ENCODE peak calls at places on chromosomes 2 and 18, in five cellular contexts. J is GM23338, A is mesendoderm, B is heart right ventricle, U is spleen. P is an unnamed sample.

GRCh38 chr2:206160124-206160806 is 570 bp downstream of the EEF1B2 start:
- DNase-seq in J (no peak), A (no peak), B (no peak), U (peak; percentile 78), P (no peak)

GRCh38 chr18:75132931-75133525 is 75.9 kb downstream of the PTGR3 start:
- DNase-seq in J (no peak), A (no peak), B (no peak), U (peak; percentile 41), P (no peak)

GRCh38 chr2:219122197-219122965 is 38.2 kb downstream of the NHEJ1 start:
- DNase-seq in J (no peak), A (no peak), B (no peak), U (no peak), P (no peak)

GRCh38 chr2:129645335-129645734 is 334.1 kb upstream of the RAB6C start:
- DNase-seq in J (no peak), A (no peak), B (no peak), U (no peak), P (no peak)

GRCh38 chr2:127208313-127208712 is 11.8 kb downstream of the CYP27C1 start:
- DNase-seq in J (peak; percentile 86), A (peak; percentile 71), B (no peak), U (peak; percentile 17), P (no peak)

GRCh38 chr2:126911111-126911796 is 12.6 kb downstream of the TEX51 start:
- DNase-seq in J (no peak), A (no peak), B (no peak), U (peak; percentile 51), P (no peak)

GRCh38 chr2:33190393-33190937 is 243.7 kb downstream of the LTBP1 start:
- DNase-seq in J (no peak), A (peak; percentile 88), B (no peak), U (no peak), P (no peak)

GRCh38 chr2:3429068-3429610 is 49.6 kb downstream of the TRAPPC12 start:
- DNase-seq in J (no peak), A (no peak), B (no peak), U (no peak), P (no peak)

GRCh38 chr2:162828545-162828944 is 10.0 kb downstream of the KCNH7 start:
- DNase-seq in J (no peak), A (no peak), B (no peak), U (no peak), P (no peak)

GRCh38 chr2:222959358-222959757 is 92.6 kb upstream of the KCNE4 start:
- DNase-seq in J (peak; percentile 79), A (peak; percentile 97), B (no peak), U (no peak), P (peak; percentile 41)

GRCh38 chr2:232537079-232537478 is 2.4 kb upstream of the CHRNG start:
- DNase-seq in J (peak; percentile 84), A (peak; percentile 51), B (no peak), U (peak; percentile 33), P (no peak)

GRCh38 chr2:85778646-85779364 is 25.0 kb downstream of the ATOH8 start:
- DNase-seq in J (no peak), A (no peak), B (no peak), U (peak; percentile 44), P (no peak)

GRCh38 chr2:138492160-138492559 is 9.4 kb upstream of the SPOPL start:
- DNase-seq in J (no peak), A (no peak), B (no peak), U (no peak), P (no peak)
- H3K4me1 ChIP-seq in J (peaks cover 11% of the 10 kb centered on the region), A (peaks cover 13% of the 10 kb centered on the region), B (peaks cover 6% of the 10 kb centered on the region), U (no peaks in the 10 kb centered on the region), P (no peaks in the 10 kb centered on the region)

GRCh38 chr2:120180066-120180465 is 43.1 kb downstream of the TMEM185B start:
- DNase-seq in J (no peak), A (peak; percentile 73), B (no peak), U (no peak), P (no peak)

GRCh38 chr2:120177011-120177621 is 46.1 kb downstream of the TMEM185B start:
- DNase-seq in J (peak; percentile 46), A (peak; percentile 18), B (peak; percentile 8), U (peak; percentile 96), P (peak; percentile 21)

GRCh38 chr2:120175000-120175581 is 48.1 kb downstream of the TMEM185B start:
- DNase-seq in J (peak; percentile 87), A (peak; percentile 68), B (peak; percentile 35), U (no peak), P (peak; percentile 71)

GRCh38 chr2:120177973-120178372 is 45.2 kb downstream of the TMEM185B start:
- DNase-seq in J (no peak), A (no peak), B (no peak), U (peak; percentile 81), P (no peak)

DNA sequence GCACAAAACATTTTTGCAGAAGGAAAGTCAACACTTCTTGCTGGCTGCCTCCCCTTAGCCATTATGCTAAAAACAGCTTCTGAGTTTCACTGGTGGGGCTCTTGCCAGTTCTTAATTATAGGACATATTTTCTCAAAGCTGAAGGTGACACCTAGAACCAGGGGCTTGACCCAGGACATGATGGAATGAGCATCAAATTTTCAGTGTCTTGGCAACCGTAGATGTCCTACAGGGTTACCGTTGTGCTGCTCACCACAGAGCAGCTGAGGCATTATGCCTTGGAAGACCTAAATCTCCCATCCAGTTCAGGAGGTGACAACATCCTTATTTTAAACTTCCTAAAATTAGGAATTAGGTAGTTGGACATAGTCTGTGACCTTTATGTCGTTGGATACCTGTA is 46.7 kb downstream of the TMEM185B start:
- DNase-seq in J (no peak), A (no peak), B (no peak), U (no peak), P (no peak)
- H3K4me1 ChIP-seq in J (no peaks in the 10 kb centered on the region), A (peaks cover 8% of the 10 kb centered on the region), B (peaks cover 13% of the 10 kb centered on the region), U (peaks cover 26% of the 10 kb centered on the region), P (no peaks in the 10 kb centered on the region)

GRCh38 chr2:120797421-120798289 is 62.0 kb downstream of the GLI2 start:
- DNase-seq in J (peak; percentile 55), A (no peak), B (no peak), U (no peak), P (no peak)

GRCh38 chr2:120793682-120794403 is 58.2 kb downstream of the GLI2 start:
- DNase-seq in J (no peak), A (no peak), B (no peak), U (no peak), P (no peak)

GRCh38 chr2:120796094-120796493 is 60.4 kb downstream of the GLI2 start:
- DNase-seq in J (no peak), A (no peak), B (no peak), U (no peak), P (no peak)

GRCh38 chr2:120791961-120792295 is 56.3 kb downstream of the GLI2 start:
- DNase-seq in J (no peak), A (peak; percentile 88), B (no peak), U (no peak), P (no peak)

GRCh38 chr2:120794716-120795115 is 59.0 kb downstream of the GLI2 start:
- DNase-seq in J (no peak), A (no peak), B (no peak), U (no peak), P (no peak)
- H3K4me1 ChIP-seq in J (peaks cover 34% of the 10 kb centered on the region), A (peaks cover 4% of the 10 kb centered on the region), B (no peaks in the 10 kb centered on the region), U (no peaks in the 10 kb centered on the region), P (no peaks in the 10 kb centered on the region)

GRCh38 chr18:26456070-26456491 is 92.3 kb downstream of the KCTD1 start:
- DNase-seq in J (no peak), A (no peak), B (no peak), U (no peak), P (peak; percentile 83)
- H3K4me1 ChIP-seq in J (peaks cover 21% of the 10 kb centered on the region), A (no peaks in the 10 kb centered on the region), B (peaks cover 8% of the 10 kb centered on the region), U (no peaks in the 10 kb centered on the region), P (peaks cover 26% of the 10 kb centered on the region)

GRCh38 chr2:101111262-101111838 is 39.8 kb downstream of the TBC1D8 start:
- DNase-seq in J (no peak), A (no peak), B (no peak), U (no peak), P (no peak)
- H3K4me1 ChIP-seq in J (peaks cover 82% of the 10 kb centered on the region), A (peaks cover 7% of the 10 kb centered on the region), B (peaks cover 65% of the 10 kb centered on the region), U (peaks cover 17% of the 10 kb centered on the region), P (peaks cover 23% of the 10 kb centered on the region)

GRCh38 chr2:24791452-24791851 is 1.7 kb downstream of the PTRHD1 start:
- DNase-seq in J (no peak), A (no peak), B (no peak), U (no peak), P (no peak)
- H3K4me1 ChIP-seq in J (peaks cover 27% of the 10 kb centered on the region), A (peaks cover 3% of the 10 kb centered on the region), B (peaks cover 6% of the 10 kb centered on the region), U (peaks cover 17% of the 10 kb centered on the region), P (peaks cover 16% of the 10 kb centered on the region)

GRCh38 chr18:48926420-48926857 is 24.3 kb downstream of the SMAD7 start:
- DNase-seq in J (no peak), A (no peak), B (no peak), U (no peak), P (no peak)
- H3K4me1 ChIP-seq in J (peaks cover 81% of the 10 kb centered on the region), A (peaks cover 41% of the 10 kb centered on the region), B (peaks cover 89% of the 10 kb centered on the region), U (peaks cover 92% of the 10 kb centered on the region), P (peaks cover 28% of the 10 kb centered on the region)

GRCh38 chr2:154437104-154437503 is 261.4 kb upstream of the KCNJ3 start:
- DNase-seq in J (no peak), A (no peak), B (no peak), U (no peak), P (no peak)

GRCh38 chr2:154443919-154444318 is 254.6 kb upstream of the KCNJ3 start:
- DNase-seq in J (no peak), A (no peak), B (no peak), U (no peak), P (no peak)

DNA sequence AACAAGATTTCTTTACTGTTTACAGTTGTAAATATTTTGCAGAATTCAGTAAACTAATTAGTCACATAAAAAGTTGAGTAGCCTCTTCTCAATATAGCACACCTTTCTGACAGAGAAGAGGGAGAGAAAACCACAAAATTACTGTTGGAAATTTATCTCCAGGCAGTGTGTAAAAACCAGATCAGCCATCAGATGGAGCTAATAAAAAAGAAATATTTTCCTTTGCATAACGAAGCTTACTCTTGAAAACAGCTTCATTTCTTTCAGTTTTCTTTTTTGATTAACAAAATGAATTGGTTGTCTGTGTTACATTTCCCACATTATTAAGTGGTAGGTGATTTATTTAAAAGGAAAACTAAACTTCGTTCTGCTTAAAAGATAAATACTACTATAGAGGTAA is 259.3 kb upstream of the KCNJ3 start:
- DNase-seq in J (no peak), A (no peak), B (no peak), U (no peak), P (no peak)
- H3K4me1 ChIP-seq in J (no peaks in the 10 kb centered on the region), A (no peaks in the 10 kb centered on the region), B (no peaks in the 10 kb centered on the region), U (no peaks in the 10 kb centered on the region), P (no peaks in the 10 kb centered on the region)

DNA sequence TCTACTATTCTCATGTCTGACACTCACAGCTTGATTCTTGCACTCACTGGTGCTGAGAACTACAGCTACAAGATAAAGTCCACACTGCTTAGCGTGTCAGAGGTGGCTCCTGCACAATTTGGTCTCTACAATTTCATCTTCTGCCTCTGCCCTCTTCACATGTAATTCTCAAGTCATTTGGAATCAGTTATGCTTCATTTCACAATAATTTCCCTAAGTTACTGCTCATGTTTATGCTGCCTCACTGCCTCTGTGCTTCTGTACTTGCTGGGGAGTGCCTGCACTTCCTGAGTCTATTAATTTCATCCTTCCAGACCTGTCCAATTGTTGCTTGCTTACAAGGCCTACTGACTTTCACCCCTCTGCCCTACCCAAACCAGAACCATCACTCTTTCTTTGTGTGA is 11.6 kb upstream of the NAB1 start:
- DNase-seq in J (no peak), A (peak; percentile 83), B (no peak), U (no peak), P (no peak)
- H3K4me1 ChIP-seq in J (no peaks in the 10 kb centered on the region), A (peaks cover 14% of the 10 kb centered on the region), B (peaks cover 14% of the 10 kb centered on the region), U (no peaks in the 10 kb centered on the region), P (no peaks in the 10 kb centered on the region)